ENCODE peak calls at places on chromosomes 13 and 19, in seven cellular contexts. B is GM04503; L is Panc1; V is stimulated activated CD4-positive, alpha-beta T cell treated with anti-CD3 and anti-CD28 coated beads, Interleukin-4, amount 100 ng/mL, for 48 hours; N is H9; R is EL; X is SHP77. M is an unnamed sample.

GRCh38 chr13:76019421-76020044 is 383.4 kb downstream of the LMO7 start:
- DNase-seq in V (no peak), N (peak), B (no peak), L (no peak), X (no peak), R (peak), M (peak)

GRCh38 chr13:94009696-94010095 is 469.8 kb downstream of the DCT start:
- DNase-seq in L (no peak), N (no peak), R (peak), V (no peak), B (peak), X (no peak), M (peak)

GRCh38 chr19:14073925-14074838 is 1.6 kb downstream of the MISP3 start:
- DNase-seq in L (no peak), B (no peak), V (no peak), R (peak), N (no peak), X (no peak), M (no peak)

GRCh38 chr19:35075202-35076025 is 33.9 kb downstream of the HPN start:
- DNase-seq in R (no peak), L (no peak), N (no peak), B (no peak), V (no peak), X (no peak), M (no peak)

GRCh38 chr13:41053384-41053826 is 7.9 kb upstream of the WBP4 start:
- DNase-seq in N (no peak), L (no peak), X (no peak), R (peak), B (peak), V (no peak), M (no peak)

GRCh38 chr19:4715529-4716221 is 8.0 kb downstream of the DPP9 start:
- DNase-seq in L (no peak), R (no peak), N (no peak), B (no peak), V (no peak), X (peak), M (no peak)

GRCh38 chr13:29924951-29925350 is 74.5 kb upstream of the UBL3 start:
- DNase-seq in L (no peak), X (no peak), R (no peak), V (no peak), B (no peak), N (no peak), M (no peak)

GRCh38 chr13:100566543-100566942 is 22.0 kb downstream of the GGACT start:
- DNase-seq in V (no peak), X (no peak), L (no peak), B (no peak), N (no peak), R (no peak), M (no peak)

GRCh38 chr13:113970810-113971470 is 2.9 kb downstream of the C13orf46 start:
- DNase-seq in X (no peak), N (no peak), V (no peak), B (no peak), R (no peak), L (no peak), M (peak)

GRCh38 chr19:53971608-53972007 is 8.9 kb downstream of the CACNG8 start:
- DNase-seq in N (peak), V (no peak), R (no peak), X (no peak), L (no peak), B (no peak), M (no peak)

GRCh38 chr13:48761256-48761655 is 107.5 kb downstream of the CYSLTR2 start:
- DNase-seq in L (no peak), X (no peak), V (no peak), N (no peak), B (no peak), R (no peak), M (no peak)

GRCh38 chr13:32116210-32116609 is 84.6 kb downstream of the FRY start:
- DNase-seq in V (no peak), N (no peak), X (no peak), L (no peak), R (no peak), B (no peak), M (no peak)

GRCh38 chr13:112756967-112757758 is 67.3 kb downstream of the ATP11A start:
- DNase-seq in X (no peak), B (no peak), V (no peak), R (no peak), N (no peak), L (no peak), M (peak)

GRCh38 chr13:36950330-36950729 is 30.3 kb upstream of the SMAD9 start:
- DNase-seq in X (no peak), R (no peak), B (no peak), N (no peak), V (no peak), L (no peak), M (no peak)

GRCh38 chr19:52188822-52189744 is 769 bp upstream of the PPP2R1A start:
- DNase-seq in N (no peak), L (no peak), R (no peak), V (no peak), X (peak), B (no peak), M (no peak)

GRCh38 chr13:21149568-21149967 is 26.8 kb downstream of the SKA3 start:
- DNase-seq in L (no peak), N (no peak), X (no peak), V (no peak), B (no peak), R (no peak), M (peak)

GRCh38 chr19:30316000-30316491 is 56.1 kb upstream of the ZNF536 start:
- DNase-seq in N (no peak), R (no peak), V (no peak), L (no peak), X (no peak), B (no peak), M (no peak)

GRCh38 chr13:113670541-113670940 is 3.5 kb downstream of the GRK1 start:
- DNase-seq in B (no peak), R (no peak), X (no peak), V (no peak), N (no peak), L (no peak), M (no peak)

GRCh38 chr19:47350599-47350998 is 1.5 kb downstream of the DHX34 start:
- DNase-seq in R (no peak), V (no peak), X (no peak), B (no peak), N (no peak), L (no peak), M (no peak)

GRCh38 chr19:32824906-32825608 is 44.5 kb downstream of the SLC7A9 start:
- DNase-seq in L (no peak), X (no peak), R (no peak), N (no peak), V (no peak), B (no peak), M (no peak)

GRCh38 chr13:40123962-40124647 is 468.6 kb downstream of the COG6 start:
- DNase-seq in N (no peak), L (no peak), R (no peak), V (no peak), B (no peak), X (no peak), M (no peak)